ENCODE peak calls at places on chromosomes 4 and X, in four cellular contexts. N is mucosa of gallbladder; D is stimulated activated CD8-positive, alpha-beta memory T cell treated with anti-CD3 and anti-CD28 coated beads, Interleukin-15, amount 100 ng/mL, for 24 hours; H is KBM-7. Z is an unnamed sample.

GRCh38 chr4:110249687-110250387 is 51.4 kb upstream of the ELOVL6 start:
- DNase-seq in N (no peak), D (no peak), H (no peak), Z (no peak)

GRCh38 chr4:16293205-16293860 is 67.1 kb upstream of the TAPT1 start:
- DNase-seq in N (no peak), D (no peak), H (no peak), Z (no peak)

GRCh38 chr4:30555778-30556177 is 164.4 kb upstream of the PCDH7 start:
- DNase-seq in N (no peak), D (no peak), H (no peak), Z (no peak)

GRCh38 chr4:48409203-48409602 is 67.9 kb downstream of the SLAIN2 start:
- DNase-seq in N (no peak), D (no peak), H (no peak), Z (no peak)

GRCh38 chr4:109738104-109738872 is 8.4 kb upstream of the PLA2G12A start:
- DNase-seq in N (no peak), D (no peak), H (no peak), Z (no peak)

GRCh38 chr4:74473155-74473811 is 28.3 kb downstream of the AREG start:
- DNase-seq in N (peak), D (no peak), H (no peak), Z (no peak)

GRCh38 chr4:121711263-121712000 is 14.7 kb upstream of the ANXA5 start:
- DNase-seq in N (peak), D (no peak), H (peak), Z (peak)

GRCh38 chrX:39492495-39493162 is 605.1 kb downstream of the BCOR start:
- DNase-seq in N (peak), D (no peak), H (peak), Z (peak)

GRCh38 chrX:36908801-36909403 is 99.3 kb upstream of the FAM47C start:
- DNase-seq in N (no peak), D (no peak), H (peak), Z (no peak)

GRCh38 chr4:40231464-40231863 is 34.6 kb downstream of the RHOH start:
- DNase-seq in N (no peak), D (no peak), H (no peak), Z (no peak)

GRCh38 chr4:44145868-44146267 is 302.7 kb downstream of the KCTD8 start:
- DNase-seq in N (no peak), D (no peak), H (no peak), Z (no peak)

GRCh38 chr4:65508169-65508568 is 162.1 kb downstream of the EPHA5 start:
- DNase-seq in N (no peak), D (no peak), H (no peak), Z (no peak)

Z was measured in ovary.